ENCODE peak calls at places on chromosomes 2 and 18, in five cellular contexts. D is fibroblast of pulmonary artery; X is activated CD8-positive, alpha-beta memory T cell treated with anti-CD3 and anti-CD28 coated beads for 4 hours; P is right cardiac atrium; Q is left lung. F is an unnamed sample.

GRCh38 chr2:157185828-157186227 is 71.7 kb upstream of the GALNT5 start:
- DNase-seq in X (no peak), Q (no peak), D (peak), P (no peak), F (no peak)

GRCh38 chr2:230872968-230873669 is 8.4 kb downstream of the ITM2C start:
- DNase-seq in P (no peak), Q (no peak), D (no peak), X (no peak), F (no peak)

GRCh38 chr2:72613931-72614330 is 211.9 kb downstream of the EXOC6B start:
- DNase-seq in Q (no peak), D (no peak), P (no peak), X (no peak), F (no peak)

GRCh38 chr2:26352892-26353291 is 6.3 kb upstream of the ADGRF3 start:
- DNase-seq in Q (no peak), P (no peak), D (no peak), X (no peak), F (no peak)

GRCh38 chr2:238160206-238161129 is 1.7 kb downstream of the ERFE start:
- DNase-seq in P (peak), X (no peak), Q (no peak), D (peak), F (no peak)

GRCh38 chr2:126932529-126932928 is 33.8 kb downstream of the TEX51 start:
- DNase-seq in D (no peak), X (no peak), Q (no peak), P (no peak), F (no peak)

GRCh38 chr2:25655316-25655715 is 18.1 kb downstream of the DTNB start:
- DNase-seq in Q (no peak), X (no peak), D (no peak), P (no peak), F (no peak)

GRCh38 chr2:20728114-20728758 is 61.3 kb downstream of the GDF7 start:
- DNase-seq in D (peak), P (no peak), Q (no peak), X (no peak), F (peak)

GRCh38 chr2:5969301-5969700 is 277.1 kb downstream of the SOX11 start:
- DNase-seq in X (no peak), D (no peak), P (peak), Q (no peak), F (no peak)

GRCh38 chr18:73741946-73742345 is 405.7 kb downstream of the FBXO15 start:
- DNase-seq in P (no peak), X (no peak), D (peak), Q (no peak), F (no peak)

GRCh38 chr2:64204006-64204632 is 59.9 kb upstream of the PELI1 start:
- DNase-seq in D (peak), P (peak), X (no peak), Q (peak), F (no peak)

GRCh38 chr2:224004105-224004715 is 34.9 kb downstream of the SERPINE2 start:
- DNase-seq in D (peak), P (peak), Q (no peak), X (no peak), F (no peak)

GRCh38 chr18:13375302-13376255 is 157.0 kb downstream of the LDLRAD4 start:
- DNase-seq in X (peak), Q (peak), D (peak), P (peak), F (peak)

GRCh38 chr2:36781907-36782635 is 85.6 kb downstream of the VIT start:
- DNase-seq in D (no peak), X (no peak), P (peak), Q (no peak), F (no peak)

GRCh38 chr2:192593561-192593960 is 398.8 kb upstream of the TMEFF2 start:
- DNase-seq in D (peak), X (no peak), Q (no peak), P (no peak), F (no peak)

GRCh38 chr2:203470371-203470770 is 64.7 kb downstream of the RAPH1 start:
- DNase-seq in Q (no peak), D (peak), X (no peak), P (peak), F (no peak)

GRCh38 chr2:237327191-237327590 is 86.8 kb downstream of the COL6A3 start:
- DNase-seq in P (peak), X (no peak), Q (no peak), D (no peak), F (no peak)

GRCh38 chr2:158006961-158007664 is 94.6 kb upstream of the UPP2 start:
- DNase-seq in D (no peak), Q (peak), P (no peak), X (no peak), F (no peak)